ENCODE peak calls at places on chromosomes 6 and 20, in seven cellular contexts. J is AG09309, U is BE2C, O is osteoblast, C is cardiac fibroblast, L is A549, H is OCI-LY7. E is an unnamed sample.
A peak's percentile ranks its signal among the peaks of the same experiment; 100 is the strongest.

GRCh38 chr6:61558796-61559195 is 727.2 kb downstream of the KHDRBS2 start:
- DNase-seq in J (no peak), L (no peak), C (no peak), U (no peak), H (no peak), O (no peak), E (no peak)

GRCh38 chr20:36153754-36154695 is 515 bp upstream of the EPB41L1 start:
- DNase-seq in J (no peak), C (peak; percentile 55), H (no peak), L (peak; percentile 60), O (peak; percentile 99), U (peak; percentile 96), E (no peak)

GRCh38 chr6:106334646-106335448 is 9.3 kb upstream of the ATG5 start:
- DNase-seq in O (no peak), C (peak; percentile 70), U (peak; percentile 47), J (peak; percentile 13), L (peak; percentile 47), H (peak; percentile 72), E (peak; percentile 73)

GRCh38 chr6:13427838-13428527 is 59.4 kb downstream of the GFOD1 start:
- DNase-seq in H (peak; percentile 72), J (no peak), C (no peak), O (no peak), L (no peak), U (no peak), E (peak; percentile 99)

GRCh38 chr6:27568226-27568889 is 95.5 kb upstream of the ZNF184 start:
- DNase-seq in O (no peak), C (no peak), J (no peak), H (no peak), L (no peak), U (no peak), E (no peak)

GRCh38 chr6:155352812-155353211 is 38.5 kb upstream of the TFB1M start:
- DNase-seq in O (peak; percentile 92), C (peak; percentile 94), J (peak; percentile 66), H (no peak), U (no peak), L (no peak), E (peak; percentile 73)

GRCh38 chr20:58716476-58717277 is 24.1 kb downstream of the NPEPL1 start:
- DNase-seq in H (no peak), L (no peak), U (peak; percentile 40), C (no peak), O (peak; percentile 46), J (no peak), E (no peak)

GRCh38 chr20:25148982-25149846 is 46.3 kb upstream of the ENTPD6 start:
- DNase-seq in J (no peak), L (no peak), C (peak; percentile 20), U (no peak), H (no peak), O (no peak), E (no peak)

GRCh38 chr6:109236140-109237081 is 141.1 kb downstream of the CEP57L1 start:
- DNase-seq in O (no peak), U (peak; percentile 45), H (peak; percentile 15), C (no peak), J (no peak), L (peak; percentile 5), E (peak; percentile 41)

GRCh38 chr6:82362868-82363267 is 749 bp upstream of the TPBG start:
- DNase-seq in O (peak; percentile 77), C (peak; percentile 94), H (no peak), J (peak; percentile 91), L (no peak), U (no peak), E (no peak)

GRCh38 chr6:53280207-53280606 is 68.5 kb downstream of the ELOVL5 start:
- DNase-seq in L (no peak), C (no peak), J (no peak), U (no peak), O (no peak), H (peak; percentile 40), E (no peak)

GRCh38 chr6:3296113-3296512 is 37.4 kb downstream of the PSMG4 start:
- DNase-seq in C (no peak), U (no peak), O (no peak), J (no peak), L (no peak), H (no peak), E (no peak)

DNA sequence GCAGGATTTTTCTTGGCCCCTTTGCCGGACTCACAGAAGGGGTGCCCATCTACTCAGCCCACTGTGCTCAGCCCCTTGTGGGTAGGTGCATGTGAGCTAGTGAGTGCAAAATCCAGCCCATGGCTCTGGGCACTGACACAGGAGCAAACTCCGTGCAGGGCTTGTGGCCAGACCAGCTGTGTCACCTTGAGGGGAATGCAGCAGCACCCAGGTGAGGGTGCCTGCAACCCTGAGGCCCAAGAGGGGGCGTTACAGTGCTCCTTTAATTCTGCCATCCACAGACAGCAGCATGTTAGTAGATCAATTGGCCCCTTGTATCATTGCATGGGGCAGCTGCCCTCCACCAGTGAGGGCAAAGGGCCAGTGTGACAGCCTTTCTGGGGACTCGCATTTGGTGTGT is 12.9 kb upstream of the IYD start:
- DNase-seq in H (no peak), J (no peak), C (no peak), O (no peak), L (no peak), U (no peak), E (no peak)
- TF ChIP-seq CTCF in H (no peak), J (no peak), C (no peak), O (no peak), L (no peak), U (no peak), E (no peak)

GRCh38 chr6:137165375-137166246 is 7.8 kb downstream of the IL22RA2 start:
- DNase-seq in O (no peak), L (peak; percentile 37), H (peak; percentile 79), J (no peak), C (peak; percentile 34), U (peak; percentile 67), E (peak; percentile 92)
- TF ChIP-seq CTCF in O (peak; percentile 34), L (peak; percentile 40), H (peak; percentile 87), J (peak; percentile 55), C (peak; percentile 46), U (peak; percentile 81), E (peak; percentile 61)

GRCh38 chr6:131206463-131207251 is 71.4 kb downstream of the AKAP7 start:
- DNase-seq in C (no peak), L (no peak), H (no peak), O (no peak), U (no peak), J (no peak), E (no peak)

GRCh38 chr6:131210469-131210868 is 75.2 kb downstream of the AKAP7 start:
- DNase-seq in H (no peak), U (no peak), C (peak; percentile 28), J (peak; percentile 14), O (no peak), L (no peak), E (no peak)

GRCh38 chr6:131208787-131209186 is 73.5 kb downstream of the AKAP7 start:
- DNase-seq in L (no peak), J (no peak), C (no peak), O (no peak), U (no peak), H (no peak), E (no peak)

GRCh38 chr6:131205891-131206290 is 70.6 kb downstream of the AKAP7 start:
- DNase-seq in U (no peak), J (no peak), H (no peak), O (no peak), C (no peak), L (no peak), E (no peak)
- TF ChIP-seq CTCF in U (no peak), J (peak; percentile 10), H (peak; percentile 45), O (no peak), C (no peak), L (no peak), E (no peak)

DNA sequence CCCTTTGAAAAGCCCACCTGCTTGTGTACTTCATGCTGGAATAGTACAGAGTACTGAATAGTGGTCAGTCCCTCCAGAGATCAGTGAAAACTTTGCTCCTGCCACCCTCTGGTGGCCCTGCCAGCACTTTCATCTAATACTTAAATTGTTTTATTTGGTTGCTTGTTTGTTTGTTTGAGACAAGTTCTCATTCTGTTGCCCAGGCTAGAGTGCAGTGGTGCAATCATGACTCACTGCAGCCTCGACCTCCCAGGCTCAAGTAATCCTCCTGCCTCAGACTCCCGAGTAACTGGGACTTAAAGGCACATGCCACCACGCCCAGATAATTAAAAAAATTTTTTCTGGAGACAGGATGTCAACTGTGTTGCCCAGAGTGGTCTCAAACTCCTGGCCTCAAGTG is 9.1 kb downstream of the FAM83D start:
- DNase-seq in C (peak; percentile 58), L (peak; percentile 64), U (no peak), H (no peak), O (no peak), J (no peak), E (no peak)
- TF ChIP-seq CTCF in C (peak; percentile 30), L (peak; percentile 44), U (peak; percentile 23), H (peak; percentile 53), O (peak; percentile 48), J (peak; percentile 19), E (peak; percentile 19)

GRCh38 chr20:23151008-23151703 is 65.0 kb upstream of the CD93 start:
- DNase-seq in J (no peak), O (no peak), C (no peak), U (no peak), L (no peak), H (no peak), E (no peak)

GRCh38 chr20:23152902-23153301 is 66.8 kb upstream of the CD93 start:
- DNase-seq in O (no peak), L (no peak), U (no peak), J (no peak), H (no peak), C (no peak), E (no peak)

GRCh38 chr20:23150304-23151007 is 64.3 kb upstream of the CD93 start:
- DNase-seq in U (no peak), L (no peak), J (no peak), O (no peak), H (no peak), C (no peak), E (no peak)

GRCh38 chr20:23152308-23152892 is 66.3 kb upstream of the CD93 start:
- DNase-seq in O (peak; percentile 96), C (peak; percentile 89), J (peak; percentile 57), U (no peak), H (no peak), L (peak; percentile 36), E (no peak)

DNA sequence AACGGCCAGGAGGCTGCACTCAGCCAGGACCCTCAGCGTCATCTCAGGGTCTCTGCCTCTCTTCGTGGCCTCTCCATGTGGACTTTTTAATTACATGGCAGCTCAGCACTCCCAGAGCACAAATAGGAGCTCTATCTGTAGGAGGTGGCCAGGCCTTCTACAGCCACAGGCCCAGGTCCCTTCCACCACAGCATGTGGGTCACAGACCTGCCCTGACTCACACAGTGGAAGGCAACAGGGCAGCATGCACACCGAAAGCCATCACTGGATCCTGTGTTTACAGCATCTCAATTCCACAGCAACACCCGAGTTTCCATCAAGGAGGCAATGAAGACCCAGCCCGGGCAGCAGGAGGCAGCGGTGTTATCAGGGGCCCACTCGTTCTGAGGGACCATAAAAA is 65.8 kb upstream of the CD93 start:
- DNase-seq in J (no peak), U (no peak), O (no peak), C (no peak), L (no peak), H (no peak), E (no peak)
- TF ChIP-seq CTCF in J (no peak), U (no peak), O (no peak), C (no peak), L (no peak), H (no peak), E (no peak)

GRCh38 chr20:16609066-16609465 is 35.8 kb upstream of the KIF16B start:
- DNase-seq in L (no peak), J (no peak), U (no peak), H (no peak), O (no peak), C (no peak), E (no peak)
- TF ChIP-seq CTCF in L (no peak), J (no peak), U (no peak), H (no peak), O (no peak), C (no peak), E (no peak)

GRCh38 chr20:63695419-63696310 is 787 bp upstream of the TNFRSF6B start:
- DNase-seq in J (no peak), L (no peak), U (no peak), H (no peak), C (no peak), O (peak; percentile 88), E (no peak)
- TF ChIP-seq CTCF in J (no peak), L (no peak), U (no peak), H (no peak), C (no peak), O (no peak), E (no peak)